ENCODE peak calls at places on chromosome 22, in ten cellular contexts. E, R, V, Q, N, W, G, U, X and P are unnamed samples.

GRCh38 chr22:31603574-31603973 is 58.4 kb downstream of the PISD start:
- DNase-seq in E (no peak), R (no peak), V (no peak), Q (no peak), N (no peak), W (peak), G (no peak), U (no peak), X (no peak), P (no peak)

GRCh38 chr22:36369922-36370781 is 17.6 kb downstream of the MYH9 start:
- DNase-seq in E (peak), R (peak), V (peak), Q (no peak), N (peak), W (peak), G (no peak), U (no peak), X (no peak), P (no peak)

GRCh38 chr22:40791241-40791640 is 27.9 kb downstream of the SLC25A17 start:
- DNase-seq in E (no peak), R (no peak), V (no peak), Q (no peak), N (no peak), W (no peak), G (no peak), U (no peak), X (no peak), P (no peak)

GRCh38 chr22:46937185-46937584 is 174.7 kb downstream of the TBC1D22A start:
- DNase-seq in E (no peak), R (no peak), V (no peak), Q (no peak), N (no peak), W (no peak), G (no peak), U (no peak), X (no peak), P (no peak)

GRCh38 chr22:29043906-29044575 is 17.6 kb downstream of the C22orf31 start:
- DNase-seq in E (no peak), R (no peak), V (no peak), Q (no peak), N (peak), W (no peak), G (no peak), U (no peak), X (no peak), P (no peak)

GRCh38 chr22:46557736-46558480 is 20.5 kb upstream of the CELSR1 start:
- DNase-seq in E (no peak), R (peak), V (no peak), Q (no peak), N (no peak), W (peak), G (no peak), U (no peak), X (no peak), P (no peak)

GRCh38 chr22:27952091-27952490 is 33.0 kb upstream of the PITPNB start:
- DNase-seq in E (no peak), R (no peak), V (no peak), Q (no peak), N (no peak), W (no peak), G (no peak), U (no peak), X (no peak), P (no peak)

GRCh38 chr22:23058063-23058462 is 12.3 kb upstream of the GNAZ start:
- DNase-seq in E (no peak), R (no peak), V (no peak), Q (no peak), N (no peak), W (no peak), G (no peak), U (no peak), X (no peak), P (no peak)

GRCh38 chr22:47379037-47379436 is 616.6 kb downstream of the TBC1D22A start:
- DNase-seq in E (no peak), R (no peak), V (no peak), Q (no peak), N (no peak), W (no peak), G (no peak), U (no peak), X (no peak), P (no peak)

GRCh38 chr22:44460287-44461082 is 37.5 kb downstream of the RTL6 start:
- DNase-seq in E (no peak), R (no peak), V (no peak), Q (no peak), N (no peak), W (no peak), G (no peak), U (no peak), X (no peak), P (no peak)

GRCh38 chr22:44893731-44894080 is 116.1 kb downstream of the PHF21B start:
- DNase-seq in E (no peak), R (no peak), V (no peak), Q (no peak), N (no peak), W (no peak), G (no peak), U (no peak), X (no peak), P (no peak)

GRCh38 chr22:45970709-45971388 is 6.1 kb downstream of the WNT7B start:
- DNase-seq in E (no peak), R (no peak), V (no peak), Q (no peak), N (peak), W (no peak), G (no peak), U (no peak), X (no peak), P (no peak)

GRCh38 chr22:38218661-38219331 is 17.0 kb downstream of the MAFF start:
- DNase-seq in E (no peak), R (peak), V (no peak), Q (peak), N (peak), W (peak), G (no peak), U (no peak), X (peak), P (no peak)

GRCh38 chr22:32426881-32427280 is 14.8 kb upstream of the RTCB start:
- DNase-seq in E (no peak), R (no peak), V (no peak), Q (no peak), N (no peak), W (no peak), G (no peak), U (no peak), X (no peak), P (no peak)

GRCh38 chr22:49783926-49784629 is 43.6 kb downstream of the BRD1 start:
- DNase-seq in E (no peak), R (peak), V (no peak), Q (no peak), N (no peak), W (peak), G (no peak), U (no peak), X (no peak), P (no peak)

GRCh38 chr22:35684270-35684700 is 33.4 kb upstream of the APOL5 start:
- DNase-seq in E (no peak), R (no peak), V (no peak), Q (no peak), N (peak), W (no peak), G (no peak), U (no peak), X (no peak), P (peak)